ENCODE peak calls at places on chromosomes 16 and 17, in eight cellular contexts. O is transverse colon, U is cardiac muscle cell, C is mammary epithelial cell, V is heart right ventricle, W is A549, J is neuronal stem cell, D is body of pancreas. A is an unnamed sample.

GRCh38 chr17:33202796-33203195 is 90.3 kb downstream of the ASIC2 start:
- DNase-seq in O (no peak), U (no peak), C (no peak), V (no peak), W (no peak), J (no peak), D (no peak), A (no peak)

GRCh38 chr16:68681038-68681437 is 35.9 kb downstream of the CDH3 start:
- DNase-seq in O (no peak), U (no peak), C (no peak), V (no peak), W (no peak), J (no peak), D (no peak), A (no peak)

GRCh38 chr17:44794699-44795413 is 35.2 kb downstream of the GJC1 start:
- DNase-seq in O (no peak), U (no peak), C (peak), V (no peak), W (peak), J (no peak), D (no peak), A (peak)

GRCh38 chr17:15289285-15290185 is 24.4 kb upstream of the PMP22 start:
- DNase-seq in O (no peak), U (no peak), C (no peak), V (no peak), W (peak), J (no peak), D (no peak), A (no peak)

GRCh38 chr16:47888142-47888541 is 267.7 kb downstream of the ABCC12 start:
- DNase-seq in O (no peak), U (no peak), C (peak), V (no peak), W (peak), J (no peak), D (no peak), A (no peak)

GRCh38 chr17:17946104-17946503 is 26.1 kb downstream of the TOM1L2 start:
- DNase-seq in O (no peak), U (no peak), C (no peak), V (no peak), W (no peak), J (no peak), D (no peak), A (no peak)

GRCh38 chr17:30380106-30380420 is 1.3 kb downstream of the CPD start:
- DNase-seq in O (no peak), U (no peak), C (no peak), V (no peak), W (no peak), J (no peak), D (no peak), A (no peak)

GRCh38 chr16:10098991-10099390 is 83.2 kb downstream of the GRIN2A start:
- DNase-seq in O (no peak), U (no peak), C (no peak), V (no peak), W (no peak), J (no peak), D (no peak), A (no peak)

GRCh38 chr17:17580662-17581470 is 10.6 kb downstream of the PEMT start:
- DNase-seq in O (no peak), U (peak), C (no peak), V (no peak), W (no peak), J (no peak), D (no peak), A (peak)

GRCh38 chr17:9472541-9472940 is 103.1 kb downstream of the STX8 start:
- DNase-seq in O (peak), U (no peak), C (no peak), V (peak), W (no peak), J (no peak), D (no peak), A (peak)

GRCh38 chr16:8109510-8110369 is 480.6 kb downstream of the TMEM114 start:
- DNase-seq in O (no peak), U (no peak), C (no peak), V (no peak), W (peak), J (no peak), D (no peak), A (no peak)

GRCh38 chr17:47117386-47117785 is 71.7 kb downstream of the CDC27 start:
- DNase-seq in O (no peak), U (no peak), C (no peak), V (no peak), W (no peak), J (no peak), D (no peak), A (no peak)

GRCh38 chr16:82094942-82095540 is 60.0 kb downstream of the HSD17B2 start:
- DNase-seq in O (no peak), U (no peak), C (no peak), V (no peak), W (no peak), J (no peak), D (no peak), A (no peak)

GRCh38 chr16:84840687-84841627 is 21.2 kb downstream of the CRISPLD2 start:
- DNase-seq in O (no peak), U (no peak), C (no peak), V (no peak), W (no peak), J (no peak), D (no peak), A (peak)

GRCh38 chr17:40399185-40399584 is 18.5 kb downstream of the TOP2A start:
- DNase-seq in O (no peak), U (peak), C (no peak), V (no peak), W (peak), J (no peak), D (no peak), A (no peak)

GRCh38 chr17:61874075-61874474 is 10.7 kb upstream of the BRIP1 start:
- DNase-seq in O (no peak), U (no peak), C (no peak), V (no peak), W (no peak), J (no peak), D (no peak), A (no peak)

GRCh38 chr17:41530062-41531048 is 2.2 kb upstream of the KRT19 start:
- DNase-seq in O (peak), U (peak), C (peak), V (no peak), W (peak), J (no peak), D (no peak), A (no peak)

GRCh38 chr17:17781591-17782424 is 55.0 kb downstream of the SREBF1 start:
- DNase-seq in O (peak), U (peak), C (no peak), V (peak), W (peak), J (peak), D (peak), A (peak)

GRCh38 chr17:30717290-30718098 is 107.0 kb downstream of the CRLF3 start:
- DNase-seq in O (peak), U (no peak), C (no peak), V (no peak), W (no peak), J (no peak), D (no peak), A (no peak)

GRCh38 chr17:373616-374225 is 21.1 kb upstream of the RPH3AL start:
- DNase-seq in O (no peak), U (no peak), C (peak), V (no peak), W (peak), J (no peak), D (no peak), A (peak)

GRCh38 chr17:76268991-76269981 is 4.1 kb downstream of the UBALD2 start:
- DNase-seq in O (no peak), U (peak), C (no peak), V (no peak), W (no peak), J (no peak), D (peak), A (peak)

GRCh38 chr17:17146791-17147406 is 59.2 kb downstream of the PLD6 start:
- DNase-seq in O (peak), U (no peak), C (no peak), V (peak), W (peak), J (no peak), D (no peak), A (peak)

GRCh38 chr16:25066426-25066746 is 45.2 kb upstream of the LCMT1 start:
- DNase-seq in O (no peak), U (no peak), C (no peak), V (no peak), W (no peak), J (no peak), D (no peak), A (no peak)

GRCh38 chr16:67865318-67865717 is 7.5 kb upstream of the EDC4 start:
- DNase-seq in O (peak), U (peak), C (peak), V (no peak), W (peak), J (no peak), D (peak), A (no peak)

GRCh38 chr17:9162275-9162985 is 141.1 kb downstream of the NTN1 start:
- DNase-seq in O (no peak), U (no peak), C (no peak), V (no peak), W (peak), J (no peak), D (no peak), A (no peak)

GRCh38 chr17:78675836-78676235 is 98.6 kb upstream of the DNAH17 start:
- DNase-seq in O (no peak), U (no peak), C (no peak), V (no peak), W (no peak), J (no peak), D (no peak), A (no peak)

GRCh38 chr16:8949536-8950418 is 13.9 kb downstream of the USP7 start:
- DNase-seq in O (no peak), U (no peak), C (no peak), V (no peak), W (no peak), J (no peak), D (no peak), A (no peak)

GRCh38 chr17:59848778-59849177 is 44.0 kb downstream of the TUBD1 start:
- DNase-seq in O (peak), U (no peak), C (peak), V (peak), W (no peak), J (no peak), D (peak), A (peak)

GRCh38 chr17:82305727-82306300 is 11.6 kb downstream of the CD7 start:
- DNase-seq in O (no peak), U (no peak), C (no peak), V (no peak), W (no peak), J (no peak), D (no peak), A (no peak)

GRCh38 chr16:908526-909155 is 62.1 kb downstream of the LMF1 start:
- DNase-seq in O (no peak), U (no peak), C (no peak), V (no peak), W (no peak), J (no peak), D (no peak), A (peak)

GRCh38 chr16:67654069-67654911 is 5.8 kb downstream of the ACD start:
- DNase-seq in O (no peak), U (no peak), C (no peak), V (peak), W (no peak), J (no peak), D (no peak), A (peak)

GRCh38 chr17:14308965-14309879 is 8.3 kb downstream of the HS3ST3B1 start:
- DNase-seq in O (peak), U (peak), C (peak), V (peak), W (peak), J (peak), D (peak), A (peak)

GRCh38 chr16:48965391-48965790 is 316.2 kb downstream of the CBLN1 start:
- DNase-seq in O (no peak), U (no peak), C (no peak), V (no peak), W (no peak), J (no peak), D (no peak), A (no peak)

GRCh38 chr16:66247516-66248089 is 118.9 kb upstream of the CDH5 start:
- DNase-seq in O (peak), U (no peak), C (no peak), V (no peak), W (no peak), J (no peak), D (peak), A (peak)

GRCh38 chr16:1305823-1306222 is 3.6 kb upstream of the UBE2I start:
- DNase-seq in O (no peak), U (no peak), C (no peak), V (no peak), W (no peak), J (no peak), D (no peak), A (no peak)

GRCh38 chr16:305916-306315 is 23.0 kb downstream of the PDIA2 start:
- DNase-seq in O (no peak), U (no peak), C (no peak), V (no peak), W (no peak), J (no peak), D (no peak), A (no peak)

GRCh38 chr16:85735225-85735722 is 15.6 kb downstream of the C16orf74 start:
- DNase-seq in O (peak), U (no peak), C (no peak), V (no peak), W (no peak), J (no peak), D (no peak), A (no peak)

GRCh38 chr17:42422412-42422957 is 571 bp downstream of the CAVIN1 start:
- DNase-seq in O (no peak), U (peak), C (peak), V (peak), W (peak), J (no peak), D (peak), A (peak)

DNA sequence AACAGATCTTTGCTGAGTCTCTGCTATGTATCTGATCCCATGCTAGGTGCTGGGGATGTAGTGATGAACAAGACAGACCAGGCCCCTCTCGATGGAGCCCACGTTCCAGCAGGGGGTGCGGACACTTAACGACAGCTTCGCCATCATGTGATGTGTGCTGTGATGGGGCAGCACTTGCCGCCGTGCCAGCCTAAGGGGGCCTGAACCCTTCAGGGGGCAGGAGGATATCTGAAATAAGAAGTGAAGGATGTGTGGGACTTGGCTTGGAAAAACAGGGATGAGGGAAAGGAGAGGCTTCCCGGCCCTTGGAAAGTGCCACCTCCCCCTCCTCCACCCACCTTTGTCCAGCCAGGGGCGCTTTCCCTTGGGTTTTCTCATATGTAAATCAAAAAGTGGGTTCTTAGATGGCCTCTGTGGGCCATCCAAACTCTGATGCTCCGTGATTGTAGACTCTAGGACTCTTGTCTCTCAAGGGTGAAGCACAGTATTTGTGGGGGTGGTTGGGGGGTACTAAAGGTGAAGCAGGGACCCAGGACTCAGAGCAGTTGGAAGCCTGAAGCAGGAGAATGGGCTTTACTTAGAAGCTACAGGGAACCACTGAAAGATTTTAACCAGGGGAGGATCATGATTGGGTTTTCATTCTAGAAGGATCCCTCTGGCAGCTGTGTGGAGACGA is 4.0 kb upstream of the DLX3 start:
- DNase-seq in O (no peak), U (no peak), C (no peak), V (no peak), W (no peak), J (no peak), D (no peak), A (no peak)
- H3K4me3 ChIP-seq in O (no peak), U (no peak), C (no peak), V (no peak), W (no peak), J (no peak), D (no peak), A (no peak)

DNA sequence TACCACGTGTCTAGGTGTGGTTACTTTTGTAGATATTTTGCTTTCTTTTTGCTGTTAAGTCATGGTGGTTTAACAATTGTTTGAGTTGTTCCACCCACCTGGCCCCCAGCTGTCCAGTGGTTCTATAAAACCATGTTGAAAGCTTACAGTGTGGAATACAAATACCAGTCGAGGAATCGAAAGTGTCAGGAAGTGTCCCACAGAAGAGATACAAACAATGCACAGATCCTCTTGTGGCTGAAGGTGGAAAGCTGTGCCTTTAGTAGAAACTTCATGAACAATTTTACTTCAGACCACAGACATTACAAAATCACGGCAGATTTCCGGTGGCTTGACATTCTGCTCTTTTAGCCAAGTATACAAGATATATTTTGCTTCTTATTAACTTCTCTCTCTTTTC is 782.4 kb upstream of the SOX9 start:
- DNase-seq in O (no peak), U (no peak), C (peak), V (no peak), W (peak), J (no peak), D (no peak), A (no peak)
- H3K4me3 ChIP-seq in O (peak), U (no peak), C (peak), V (no peak), W (peak), J (no peak), D (no peak), A (no peak)

GRCh38 chr16:75372236-75372856 is 61.0 kb downstream of the CFDP1 start:
- DNase-seq in O (no peak), U (no peak), C (no peak), V (no peak), W (no peak), J (no peak), D (no peak), A (no peak)
- H3K4me3 ChIP-seq in O (no peak), U (no peak), C (no peak), V (no peak), W (no peak), J (no peak), D (no peak), A (no peak)

GRCh38 chr16:88787579-88788314 is 2.7 kb upstream of the PIEZO1 start:
- DNase-seq in O (no peak), U (no peak), C (no peak), V (no peak), W (no peak), J (no peak), D (no peak), A (no peak)
- H3K4me3 ChIP-seq in O (no peak), U (no peak), C (no peak), V (no peak), W (no peak), J (no peak), D (no peak), A (no peak)

GRCh38 chr17:12664894-12665262 is 812 bp upstream of the MYOCD start:
- DNase-seq in O (no peak), U (no peak), C (no peak), V (no peak), W (no peak), J (no peak), D (no peak), A (no peak)
- H3K4me3 ChIP-seq in O (peak), U (peak), C (no peak), V (peak), W (peak), J (peak), D (peak), A (peak)

GRCh38 chr17:38535886-38536285 is 69.9 kb downstream of the SRCIN1 start:
- DNase-seq in O (no peak), U (no peak), C (no peak), V (no peak), W (no peak), J (no peak), D (no peak), A (no peak)
- H3K4me3 ChIP-seq in O (no peak), U (no peak), C (no peak), V (no peak), W (no peak), J (no peak), D (no peak), A (no peak)

DNA sequence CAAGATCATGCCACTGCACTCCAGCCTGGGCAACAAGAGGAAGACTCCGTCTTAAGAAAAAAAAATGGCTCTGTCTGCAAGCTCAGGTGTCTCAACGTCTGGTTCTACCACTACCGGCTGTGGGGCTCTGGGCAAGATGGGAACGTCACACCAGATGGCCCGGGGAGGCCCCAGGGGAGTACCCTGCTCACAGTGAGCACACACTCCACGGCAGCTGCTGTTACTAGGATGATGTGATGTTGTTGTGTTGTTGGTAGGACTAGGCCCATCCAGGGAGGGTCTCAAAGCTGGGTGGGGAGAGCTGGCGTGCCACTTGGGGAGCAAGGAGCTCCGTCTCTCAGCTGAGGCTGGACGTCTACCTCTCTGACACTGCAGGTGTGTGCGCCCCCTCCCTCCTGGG is 9.4 kb upstream of the NPTX1 start:
- DNase-seq in O (no peak), U (no peak), C (no peak), V (no peak), W (no peak), J (no peak), D (no peak), A (no peak)
- H3K4me3 ChIP-seq in O (no peak), U (no peak), C (no peak), V (no peak), W (no peak), J (no peak), D (no peak), A (no peak)

GRCh38 chr17:7045492-7046126 is 1.7 kb upstream of the SLC16A11 start:
- DNase-seq in O (peak), U (peak), C (peak), V (no peak), W (peak), J (peak), D (peak), A (no peak)
- H3K4me3 ChIP-seq in O (peak), U (peak), C (peak), V (peak), W (no peak), J (no peak), D (no peak), A (no peak)

GRCh38 chr17:48598727-48599126 is 5.1 kb upstream of the HOXB5 start:
- DNase-seq in O (no peak), U (no peak), C (no peak), V (no peak), W (no peak), J (no peak), D (no peak), A (no peak)
- H3K4me3 ChIP-seq in O (peak), U (no peak), C (no peak), V (no peak), W (no peak), J (no peak), D (no peak), A (no peak)